ENCODE peak calls at places on chromosomes 3 and 15, in four cellular contexts. One of them, this sample, is unnamed.

GRCh38 chr3:98697225-98697624 is 65.9 kb upstream of the ST3GAL6 start:
- DNase-seq in K562: no peak
- DNase-seq in GM12878: no peak
- DNase-seq in H1: no peak
- DNase-seq in this sample: no peak

GRCh38 chr15:95644476-95644875 is 686.0 kb upstream of the NR2F2 start:
- DNase-seq in H1: no peak
- DNase-seq in K562: peak
- DNase-seq in GM12878: no peak
- DNase-seq in this sample: no peak

GRCh38 chr3:63656791-63657190 is 4.3 kb downstream of the SNTN start:
- DNase-seq in GM12878: no peak
- DNase-seq in K562: no peak
- DNase-seq in H1: no peak
- DNase-seq in this sample: no peak

GRCh38 chr3:47961815-47962606 is 54.2 kb downstream of the MAP4 start:
- DNase-seq in K562: peak
- DNase-seq in H1: no peak
- DNase-seq in GM12878: no peak
- DNase-seq in this sample: no peak

GRCh38 chr3:72482589-72483249 is 365.5 kb downstream of the SHQ1 start:
- DNase-seq in H1: no peak
- DNase-seq in GM12878: peak
- DNase-seq in K562: peak
- DNase-seq in this sample: no peak

GRCh38 chr3:11305509-11305908 is 33.3 kb downstream of the ATG7 start:
- DNase-seq in H1: no peak
- DNase-seq in GM12878: no peak
- DNase-seq in K562: peak
- DNase-seq in this sample: no peak

GRCh38 chr3:127287840-127288239 is at the start of gene PRR20G:
- DNase-seq in H1: no peak
- DNase-seq in GM12878: no peak
- DNase-seq in K562: no peak
- DNase-seq in this sample: no peak

GRCh38 chr15:90020041-90020735 is 19.1 kb downstream of the ZNF710 start:
- DNase-seq in GM12878: no peak
- DNase-seq in H1: no peak
- DNase-seq in K562: no peak
- DNase-seq in this sample: no peak

GRCh38 chr15:74185949-74186348 is 12.4 kb downstream of the ISLR start:
- DNase-seq in H1: no peak
- DNase-seq in K562: no peak
- DNase-seq in GM12878: no peak
- DNase-seq in this sample: no peak

GRCh38 chr15:43484455-43484854 is 8.5 kb downstream of the TP53BP1 start:
- DNase-seq in GM12878: no peak
- DNase-seq in K562: no peak
- DNase-seq in H1: no peak
- DNase-seq in this sample: no peak

GRCh38 chr3:178455264-178455663 is 81.0 kb upstream of the KCNMB2 start:
- DNase-seq in GM12878: no peak
- DNase-seq in K562: no peak
- DNase-seq in H1: no peak
- DNase-seq in this sample: no peak

GRCh38 chr15:57914350-57915055 is 151.0 kb downstream of the ALDH1A2 start:
- DNase-seq in H1: no peak
- DNase-seq in K562: no peak
- DNase-seq in GM12878: no peak
- DNase-seq in this sample: no peak

GRCh38 chr3:16496408-16497222 is 16.9 kb downstream of the RFTN1 start:
- DNase-seq in K562: no peak
- DNase-seq in H1: no peak
- DNase-seq in GM12878: peak
- DNase-seq in this sample: no peak

GRCh38 chr3:133457465-133458067 is 57.7 kb downstream of the BFSP2 start:
- DNase-seq in K562: peak
- DNase-seq in H1: no peak
- DNase-seq in GM12878: no peak
- DNase-seq in this sample: no peak

GRCh38 chr3:13686332-13686731 is 137.4 kb downstream of the FBLN2 start:
- DNase-seq in GM12878: no peak
- DNase-seq in K562: no peak
- DNase-seq in H1: no peak
- DNase-seq in this sample: no peak

GRCh38 chr15:37099321-37100108 is 834 bp downstream of the MEIS2 start:
- DNase-seq in GM12878: no peak
- DNase-seq in K562: peak
- DNase-seq in H1: no peak
- DNase-seq in this sample: peak

GRCh38 chr15:27676647-27677046 is 422.5 kb downstream of the OCA2 start:
- DNase-seq in GM12878: no peak
- DNase-seq in K562: no peak
- DNase-seq in H1: peak
- DNase-seq in this sample: no peak

GRCh38 chr3:3734881-3735280 is 64.3 kb upstream of the LRRN1 start:
- DNase-seq in H1: no peak
- DNase-seq in GM12878: no peak
- DNase-seq in K562: no peak
- DNase-seq in this sample: no peak

GRCh38 chr3:69433938-69434263 is 48.0 kb upstream of the FRMD4B start:
- DNase-seq in H1: no peak
- DNase-seq in K562: no peak
- DNase-seq in GM12878: no peak
- DNase-seq in this sample: no peak

GRCh38 chr3:195583831-195584542 is at the start of gene APOD:
- DNase-seq in H1: no peak
- DNase-seq in K562: peak
- DNase-seq in GM12878: no peak
- DNase-seq in this sample: no peak

GRCh38 chr15:34679326-34679725 is 75.5 kb downstream of the GJD2 start:
- DNase-seq in H1: no peak
- DNase-seq in K562: no peak
- DNase-seq in GM12878: no peak
- DNase-seq in this sample: no peak

GRCh38 chr3:124780356-124780755 is 50.1 kb downstream of the UMPS start:
- DNase-seq in H1: no peak
- DNase-seq in K562: no peak
- DNase-seq in GM12878: no peak
- DNase-seq in this sample: no peak

GRCh38 chr15:83158393-83158792 is 49.2 kb downstream of the HDGFL3 start:
- DNase-seq in GM12878: no peak
- DNase-seq in H1: no peak
- DNase-seq in K562: no peak
- DNase-seq in this sample: peak

GRCh38 chr3:181316481-181316880 is 326.9 kb upstream of the DNAJC19 start:
- DNase-seq in H1: no peak
- DNase-seq in GM12878: no peak
- DNase-seq in K562: peak
- DNase-seq in this sample: no peak

GRCh38 chr3:67301556-67301955 is 303.4 kb downstream of the KBTBD8 start:
- DNase-seq in H1: no peak
- DNase-seq in K562: no peak
- DNase-seq in GM12878: no peak
- DNase-seq in this sample: no peak

GRCh38 chr3:177750436-177750835 is 553.2 kb upstream of the TBL1XR1 start:
- DNase-seq in K562: no peak
- DNase-seq in GM12878: no peak
- DNase-seq in H1: no peak
- DNase-seq in this sample: no peak

GRCh38 chr3:132629928-132630327 is 29.7 kb downstream of the ACAD11 start:
- DNase-seq in H1: no peak
- DNase-seq in K562: no peak
- DNase-seq in GM12878: no peak
- DNase-seq in this sample: no peak

GRCh38 chr3:148884261-148884660 is 19.2 kb downstream of the CPA3 start:
- DNase-seq in H1: no peak
- DNase-seq in GM12878: no peak
- DNase-seq in K562: no peak
- DNase-seq in this sample: no peak

GRCh38 chr3:170802164-170803151 is 67.5 kb downstream of the RPL22L1 start:
- DNase-seq in GM12878: no peak
- DNase-seq in K562: peak
- DNase-seq in H1: no peak
- DNase-seq in this sample: no peak

GRCh38 chr15:71124937-71125755 is 9.9 kb downstream of the THSD4 start:
- DNase-seq in H1: no peak
- DNase-seq in K562: no peak
- DNase-seq in GM12878: no peak
- DNase-seq in this sample: no peak

GRCh38 chr3:177026505-177027277 is 170.6 kb downstream of the TBL1XR1 start:
- DNase-seq in GM12878: no peak
- DNase-seq in K562: peak
- DNase-seq in H1: no peak
- DNase-seq in this sample: no peak

GRCh38 chr3:22284559-22284958 is 533.5 kb upstream of the ZNF385D start:
- DNase-seq in GM12878: no peak
- DNase-seq in K562: no peak
- DNase-seq in H1: no peak
- DNase-seq in this sample: no peak

GRCh38 chr3:186361246-186361611 is 805 bp downstream of the DGKG start:
- DNase-seq in H1: no peak
- DNase-seq in K562: no peak
- DNase-seq in GM12878: no peak
- DNase-seq in this sample: no peak

GRCh38 chr3:186361612-186362408 is at the start of gene DGKG:
- DNase-seq in K562: no peak
- DNase-seq in GM12878: no peak
- DNase-seq in H1: peak
- DNase-seq in this sample: no peak

GRCh38 chr3:186360779-186361178 is 1.3 kb downstream of the DGKG start:
- DNase-seq in H1: peak
- DNase-seq in GM12878: no peak
- DNase-seq in K562: no peak
- DNase-seq in this sample: no peak

GRCh38 chr3:186362988-186363387 is 954 bp upstream of the DGKG start:
- DNase-seq in GM12878: no peak
- DNase-seq in H1: no peak
- DNase-seq in K562: no peak
- DNase-seq in this sample: no peak

DNA sequence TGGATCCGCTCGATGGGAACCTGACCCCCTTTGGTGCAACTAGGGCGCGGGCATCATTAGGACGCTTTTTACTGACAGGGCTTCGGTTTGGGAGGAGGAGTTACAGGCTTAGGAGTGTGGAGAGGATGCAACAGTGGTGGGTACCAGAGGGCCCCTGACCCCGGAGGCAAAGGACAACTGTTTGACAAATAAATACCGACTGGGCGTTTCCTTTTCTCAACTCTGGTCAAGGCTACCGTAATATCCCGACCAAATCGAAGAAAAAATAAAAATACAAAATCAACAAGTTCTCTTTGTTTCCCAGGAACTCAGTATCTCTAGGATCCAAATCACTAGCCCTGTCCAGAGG is 349 bp upstream of the DGKG start:
- DNase-seq in GM12878: no peak
- DNase-seq in K562: no peak
- DNase-seq in H1: no peak
- DNase-seq in this sample: peak
- TF ChIP-seq EZH2 in GM12878: no peak
- TF ChIP-seq EZH2 in K562: no peak
- TF ChIP-seq EZH2 in H1: no peak
- TF ChIP-seq EZH2 in this sample: no peak

GRCh38 chr15:84992157-84992940 is 10.7 kb downstream of the PDE8A start:
- DNase-seq in H1: peak
- DNase-seq in K562: peak
- DNase-seq in GM12878: no peak
- DNase-seq in this sample: peak
- TF ChIP-seq GABPA in H1: no peak
- TF ChIP-seq GABPA in K562: no peak
- TF ChIP-seq GABPA in GM12878: no peak
- TF ChIP-seq GABPA in this sample: no peak

GRCh38 chr15:68256675-68257450 is 20.7 kb upstream of the FEM1B start:
- DNase-seq in H1: peak
- DNase-seq in K562: no peak
- DNase-seq in GM12878: no peak
- DNase-seq in this sample: peak
- TF ChIP-seq EZH2 in H1: no peak
- TF ChIP-seq EZH2 in K562: no peak
- TF ChIP-seq EZH2 in GM12878: no peak
- TF ChIP-seq EZH2 in this sample: no peak

GRCh38 chr3:157082305-157082981 is 77.5 kb downstream of the CCNL1 start:
- DNase-seq in GM12878: no peak
- DNase-seq in K562: no peak
- DNase-seq in H1: no peak
- DNase-seq in this sample: no peak
- TF ChIP-seq GABPA in GM12878: no peak
- TF ChIP-seq GABPA in K562: no peak
- TF ChIP-seq GABPA in H1: no peak
- TF ChIP-seq GABPA in this sample: no peak

DNA sequence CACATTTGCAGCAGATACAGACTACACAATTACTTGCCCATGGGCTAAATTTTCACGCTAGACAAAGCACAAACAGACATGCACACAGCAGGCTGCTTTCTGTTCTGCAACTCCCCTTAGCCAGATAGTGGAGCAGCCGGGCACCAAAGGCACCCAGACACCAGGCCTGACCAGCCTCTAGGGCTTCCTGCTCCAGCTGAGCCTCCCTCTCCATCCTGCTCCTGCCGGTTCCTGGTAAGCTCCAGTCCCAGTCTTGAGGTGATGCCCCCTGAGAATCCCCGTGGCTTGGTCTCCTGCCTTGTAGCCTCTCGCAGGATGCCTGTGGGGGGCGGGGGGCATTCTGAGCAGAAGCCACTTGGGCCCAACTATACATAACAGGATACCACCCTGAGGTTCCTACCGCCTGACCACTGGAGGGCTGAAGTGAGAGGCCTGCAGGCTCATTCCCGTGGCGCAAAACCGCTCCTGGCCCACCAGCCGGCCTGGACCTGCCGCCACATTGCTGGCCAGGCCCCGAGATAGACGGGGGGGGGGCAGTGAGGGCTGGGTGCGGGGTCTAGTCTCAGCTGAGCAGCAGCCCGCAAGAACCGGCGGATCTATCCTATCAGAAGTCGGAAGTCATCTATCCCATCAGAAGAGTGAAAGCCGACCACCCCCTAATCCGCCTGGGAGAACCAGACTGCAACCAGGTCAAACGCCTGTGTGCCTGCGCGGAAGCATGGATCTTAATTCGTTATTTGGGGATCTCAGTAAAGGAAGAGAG is 3.9 kb downstream of the FOXL2 start:
- DNase-seq in K562: peak
- DNase-seq in GM12878: no peak
- DNase-seq in H1: no peak
- DNase-seq in this sample: no peak
- TF ChIP-seq EZH2 in K562: no peak
- TF ChIP-seq EZH2 in GM12878: peak
- TF ChIP-seq EZH2 in H1: peak
- TF ChIP-seq EZH2 in this sample: no peak

GRCh38 chr3:123564056-123564455 is 20.8 kb downstream of the HACD2 start:
- DNase-seq in H1: no peak
- DNase-seq in GM12878: no peak
- DNase-seq in K562: no peak
- DNase-seq in this sample: no peak

GRCh38 chr3:123562547-123562946 is 22.3 kb downstream of the HACD2 start:
- DNase-seq in K562: no peak
- DNase-seq in GM12878: no peak
- DNase-seq in H1: no peak
- DNase-seq in this sample: no peak

GRCh38 chr3:123561188-123561587 is 23.7 kb downstream of the HACD2 start:
- DNase-seq in H1: no peak
- DNase-seq in K562: no peak
- DNase-seq in GM12878: no peak
- DNase-seq in this sample: no peak

GRCh38 chr3:123559040-123559861 is 25.6 kb downstream of the HACD2 start:
- DNase-seq in H1: no peak
- DNase-seq in K562: peak
- DNase-seq in GM12878: no peak
- DNase-seq in this sample: peak
- TF ChIP-seq GABPA in H1: no peak
- TF ChIP-seq GABPA in K562: no peak
- TF ChIP-seq GABPA in GM12878: no peak
- TF ChIP-seq GABPA in this sample: no peak